ENCODE peak calls at places on chromosomes 4 and X, in five cellular contexts. One of them, this sample, is unnamed.
A peak's percentile ranks its signal among the peaks of the same experiment; 100 is the strongest.

GRCh38 chr4:73964862-73965611 is 16.8 kb downstream of the PF4 start:
- DNase-seq in heart right ventricle: no peak
- DNase-seq in dorsolateral prefrontal cortex: no peak
- DNase-seq in endodermal cell: peak; percentile 93
- DNase-seq in foreskin fibroblast: no peak
- DNase-seq in this sample: no peak

GRCh38 chr4:7226464-7226863 is 34.1 kb downstream of the SORCS2 start:
- DNase-seq in dorsolateral prefrontal cortex: no peak
- DNase-seq in endodermal cell: no peak
- DNase-seq in foreskin fibroblast: no peak
- DNase-seq in heart right ventricle: no peak
- DNase-seq in this sample: no peak

GRCh38 chr4:87758278-87758677 is 41.1 kb upstream of the IBSP start:
- DNase-seq in foreskin fibroblast: no peak
- DNase-seq in heart right ventricle: no peak
- DNase-seq in endodermal cell: no peak
- DNase-seq in dorsolateral prefrontal cortex: no peak
- DNase-seq in this sample: no peak

GRCh38 chr4:173560896-173561295 is 30.9 kb upstream of the HAND2 start:
- DNase-seq in dorsolateral prefrontal cortex: no peak
- DNase-seq in endodermal cell: no peak
- DNase-seq in heart right ventricle: no peak
- DNase-seq in foreskin fibroblast: no peak
- DNase-seq in this sample: no peak

GRCh38 chrX:53433651-53434639 is at the start of gene HSD17B10:
- DNase-seq in dorsolateral prefrontal cortex: peak; percentile 80
- DNase-seq in foreskin fibroblast: peak; percentile 72
- DNase-seq in heart right ventricle: peak; percentile 89
- DNase-seq in endodermal cell: peak; percentile 94
- DNase-seq in this sample: peak; percentile 28

GRCh38 chr4:7141151-7141550 is 51.2 kb upstream of the SORCS2 start:
- DNase-seq in endodermal cell: no peak
- DNase-seq in heart right ventricle: no peak
- DNase-seq in foreskin fibroblast: no peak
- DNase-seq in dorsolateral prefrontal cortex: no peak
- DNase-seq in this sample: no peak

GRCh38 chrX:86171366-86171765 is 23.1 kb downstream of the DACH2 start:
- DNase-seq in dorsolateral prefrontal cortex: no peak
- DNase-seq in endodermal cell: peak; percentile 67
- DNase-seq in foreskin fibroblast: no peak
- DNase-seq in heart right ventricle: no peak
- DNase-seq in this sample: peak; percentile 2

GRCh38 chr4:24103434-24104168 is 213.8 kb upstream of the PPARGC1A start:
- DNase-seq in endodermal cell: no peak
- DNase-seq in dorsolateral prefrontal cortex: no peak
- DNase-seq in heart right ventricle: no peak
- DNase-seq in foreskin fibroblast: peak; percentile 39
- DNase-seq in this sample: peak; percentile 8

GRCh38 chr4:40856836-40857362 is 107.1 kb downstream of the NSUN7 start:
- DNase-seq in foreskin fibroblast: peak; percentile 24
- DNase-seq in dorsolateral prefrontal cortex: peak; percentile 59
- DNase-seq in endodermal cell: peak; percentile 94
- DNase-seq in heart right ventricle: peak; percentile 71
- DNase-seq in this sample: no peak

GRCh38 chr4:23234018-23234417 is 541.3 kb downstream of the GBA3 start:
- DNase-seq in foreskin fibroblast: no peak
- DNase-seq in dorsolateral prefrontal cortex: no peak
- DNase-seq in endodermal cell: no peak
- DNase-seq in heart right ventricle: no peak
- DNase-seq in this sample: no peak

GRCh38 chr4:78014889-78015886 is 41.9 kb upstream of the FRAS1 start:
- DNase-seq in heart right ventricle: no peak
- DNase-seq in endodermal cell: no peak
- DNase-seq in dorsolateral prefrontal cortex: no peak
- DNase-seq in foreskin fibroblast: no peak
- DNase-seq in this sample: no peak

GRCh38 chr4:123659759-123660158 is 263.2 kb downstream of the SPRY1 start:
- DNase-seq in endodermal cell: no peak
- DNase-seq in foreskin fibroblast: no peak
- DNase-seq in dorsolateral prefrontal cortex: no peak
- DNase-seq in heart right ventricle: no peak
- DNase-seq in this sample: no peak

GRCh38 chr4:185535818-185536729 is 767 bp upstream of the PDLIM3 start:
- DNase-seq in foreskin fibroblast: no peak
- DNase-seq in heart right ventricle: no peak
- DNase-seq in dorsolateral prefrontal cortex: peak; percentile 40
- DNase-seq in endodermal cell: no peak
- DNase-seq in this sample: no peak

GRCh38 chr4:185532795-185533324 is 2.4 kb downstream of the PDLIM3 start:
- DNase-seq in foreskin fibroblast: no peak
- DNase-seq in heart right ventricle: no peak
- DNase-seq in dorsolateral prefrontal cortex: no peak
- DNase-seq in endodermal cell: no peak
- DNase-seq in this sample: no peak

GRCh38 chr4:185532327-185532726 is 3.0 kb downstream of the PDLIM3 start:
- DNase-seq in dorsolateral prefrontal cortex: no peak
- DNase-seq in endodermal cell: no peak
- DNase-seq in foreskin fibroblast: no peak
- DNase-seq in heart right ventricle: no peak
- DNase-seq in this sample: no peak

GRCh38 chr4:185534850-185535761 is at the start of gene PDLIM3:
- DNase-seq in heart right ventricle: peak; percentile 80
- DNase-seq in foreskin fibroblast: no peak
- DNase-seq in endodermal cell: peak; percentile 88
- DNase-seq in dorsolateral prefrontal cortex: no peak
- DNase-seq in this sample: no peak

DNA sequence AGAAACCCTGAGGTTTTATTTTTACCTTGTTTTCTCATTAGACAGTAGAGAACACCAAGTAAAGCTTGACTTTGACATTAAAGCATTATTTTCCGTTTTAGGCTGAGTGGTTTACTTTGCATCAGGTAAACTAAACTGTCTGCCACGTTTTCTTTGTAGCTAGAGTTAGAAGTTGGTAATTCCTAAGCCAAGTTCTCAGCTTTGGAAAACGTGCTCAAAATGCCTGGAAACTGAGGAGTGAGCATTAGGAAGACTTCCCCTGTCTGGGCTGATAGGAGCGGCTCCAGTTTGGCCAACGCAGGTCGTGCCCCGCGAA is 815 bp downstream of the PDLIM3 start:
- DNase-seq in heart right ventricle: no peak
- DNase-seq in foreskin fibroblast: no peak
- DNase-seq in endodermal cell: no peak
- DNase-seq in dorsolateral prefrontal cortex: no peak
- DNase-seq in this sample: no peak
- H3K4me3 ChIP-seq in heart right ventricle: peak overlapping the region; percentile 73
- H3K4me3 ChIP-seq in foreskin fibroblast: peak overlapping the region; percentile 43
- H3K4me3 ChIP-seq in endodermal cell: peak overlapping the region; percentile 86
- H3K4me3 ChIP-seq in dorsolateral prefrontal cortex: peak overlapping the region; percentile 72
- H3K4me3 ChIP-seq in this sample: peak overlapping the region; percentile 63

DNA sequence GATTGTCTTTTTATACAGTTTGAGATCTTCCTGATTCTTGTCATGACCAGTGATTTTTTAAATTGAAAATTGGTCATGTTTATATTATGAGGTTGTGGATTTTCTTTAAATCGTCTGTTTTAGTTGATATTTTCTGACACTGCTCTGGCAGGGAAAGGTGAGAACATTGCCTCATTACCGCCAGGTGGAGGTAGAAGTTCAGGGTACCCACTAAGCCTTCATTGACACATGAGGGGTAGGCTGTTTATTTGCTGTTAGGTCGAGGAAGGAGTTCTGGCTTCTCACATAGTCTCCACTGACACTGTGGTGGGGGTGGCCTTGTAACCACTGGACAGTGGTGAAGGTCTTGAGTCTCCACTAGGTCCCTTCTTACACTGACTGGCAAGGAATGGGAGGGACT is 117.6 kb upstream of the GPR101 start:
- DNase-seq in foreskin fibroblast: no peak
- DNase-seq in endodermal cell: peak; percentile 61
- DNase-seq in dorsolateral prefrontal cortex: no peak
- DNase-seq in heart right ventricle: no peak
- DNase-seq in this sample: no peak
- TF ChIP-seq CTCF in foreskin fibroblast: no peak
- TF ChIP-seq CTCF in endodermal cell: peak; percentile 70
- TF ChIP-seq CTCF in dorsolateral prefrontal cortex: no peak
- TF ChIP-seq CTCF in heart right ventricle: no peak
- TF ChIP-seq CTCF in this sample: no peak

DNA sequence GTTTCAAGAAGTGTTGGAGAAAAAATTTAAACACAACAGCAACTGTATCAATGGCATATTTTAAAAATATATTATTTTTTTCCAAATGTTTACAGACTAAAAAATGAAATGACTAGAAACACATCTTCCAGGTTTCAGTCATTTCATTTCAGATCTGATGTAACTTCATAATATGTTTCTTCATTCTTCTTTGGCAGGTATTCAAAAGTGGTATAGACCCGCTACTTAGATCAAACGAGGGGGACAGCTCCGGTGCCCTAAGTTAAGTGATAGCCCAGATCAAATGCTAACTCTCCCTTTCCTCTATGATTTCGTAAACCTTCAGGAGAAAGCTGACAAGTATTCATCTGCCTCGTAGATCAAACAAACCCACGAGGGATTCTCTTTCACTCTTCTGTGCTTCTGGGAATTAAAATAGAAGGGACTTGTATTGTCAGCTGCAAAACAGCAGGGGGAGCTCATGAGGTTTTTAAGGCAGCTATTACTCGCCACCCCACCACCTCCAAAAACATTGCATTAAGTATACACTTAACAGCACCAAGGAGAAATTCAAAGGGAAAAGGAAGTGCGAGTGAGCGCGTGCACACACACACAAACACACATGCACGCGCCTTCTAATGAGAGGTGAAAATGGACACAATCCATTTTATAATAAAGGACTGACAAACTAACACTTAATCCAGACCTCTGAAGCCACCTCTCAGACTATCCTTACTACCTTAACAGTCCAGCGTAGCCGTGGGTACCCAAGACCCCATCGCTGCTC is 21.4 kb downstream of the HELT start:
- DNase-seq in endodermal cell: peak; percentile 78
- DNase-seq in dorsolateral prefrontal cortex: peak; percentile 51
- DNase-seq in heart right ventricle: no peak
- DNase-seq in foreskin fibroblast: peak; percentile 54
- DNase-seq in this sample: peak; percentile 51
- H3K4me3 ChIP-seq in endodermal cell: no peak overlapping the region
- H3K4me3 ChIP-seq in dorsolateral prefrontal cortex: no peak overlapping the region
- H3K4me3 ChIP-seq in heart right ventricle: peak overlapping the region; percentile 24
- H3K4me3 ChIP-seq in foreskin fibroblast: no peak overlapping the region
- H3K4me3 ChIP-seq in this sample: no peak overlapping the region

GRCh38 chr4:101528526-101528925 is 181.2 kb upstream of the PPP3CA start:
- DNase-seq in foreskin fibroblast: no peak
- DNase-seq in endodermal cell: peak; percentile 46
- DNase-seq in dorsolateral prefrontal cortex: no peak
- DNase-seq in heart right ventricle: no peak
- DNase-seq in this sample: no peak

GRCh38 chr4:101527186-101527585 is 179.9 kb upstream of the PPP3CA start:
- DNase-seq in endodermal cell: no peak
- DNase-seq in dorsolateral prefrontal cortex: no peak
- DNase-seq in heart right ventricle: no peak
- DNase-seq in foreskin fibroblast: no peak
- DNase-seq in this sample: no peak
- TF ChIP-seq CTCF in endodermal cell: no peak
- TF ChIP-seq CTCF in dorsolateral prefrontal cortex: no peak
- TF ChIP-seq CTCF in heart right ventricle: no peak
- TF ChIP-seq CTCF in foreskin fibroblast: no peak
- TF ChIP-seq CTCF in this sample: no peak

GRCh38 chr4:94545296-94545695 is 93.6 kb downstream of the PDLIM5 start:
- DNase-seq in dorsolateral prefrontal cortex: no peak
- DNase-seq in endodermal cell: no peak
- DNase-seq in heart right ventricle: no peak
- DNase-seq in foreskin fibroblast: no peak
- DNase-seq in this sample: peak; percentile 31
- H3K4me3 ChIP-seq in dorsolateral prefrontal cortex: no peak overlapping the region
- H3K4me3 ChIP-seq in endodermal cell: no peak overlapping the region
- H3K4me3 ChIP-seq in heart right ventricle: no peak overlapping the region
- H3K4me3 ChIP-seq in foreskin fibroblast: no peak overlapping the region
- H3K4me3 ChIP-seq in this sample: no peak overlapping the region

GRCh38 chr4:158894826-158895225 is 126.0 kb downstream of the FNIP2 start:
- DNase-seq in endodermal cell: no peak
- DNase-seq in heart right ventricle: no peak
- DNase-seq in dorsolateral prefrontal cortex: no peak
- DNase-seq in foreskin fibroblast: no peak
- DNase-seq in this sample: no peak

GRCh38 chr4:158896459-158897238 is 127.8 kb downstream of the FNIP2 start:
- DNase-seq in foreskin fibroblast: no peak
- DNase-seq in dorsolateral prefrontal cortex: no peak
- DNase-seq in heart right ventricle: no peak
- DNase-seq in endodermal cell: no peak
- DNase-seq in this sample: no peak

GRCh38 chr4:158891256-158891655 is 122.4 kb downstream of the FNIP2 start:
- DNase-seq in endodermal cell: no peak
- DNase-seq in foreskin fibroblast: no peak
- DNase-seq in heart right ventricle: no peak
- DNase-seq in dorsolateral prefrontal cortex: no peak
- DNase-seq in this sample: no peak

GRCh38 chr4:158890294-158890693 is 121.5 kb downstream of the FNIP2 start:
- DNase-seq in heart right ventricle: no peak
- DNase-seq in foreskin fibroblast: no peak
- DNase-seq in dorsolateral prefrontal cortex: no peak
- DNase-seq in endodermal cell: no peak
- DNase-seq in this sample: no peak

DNA sequence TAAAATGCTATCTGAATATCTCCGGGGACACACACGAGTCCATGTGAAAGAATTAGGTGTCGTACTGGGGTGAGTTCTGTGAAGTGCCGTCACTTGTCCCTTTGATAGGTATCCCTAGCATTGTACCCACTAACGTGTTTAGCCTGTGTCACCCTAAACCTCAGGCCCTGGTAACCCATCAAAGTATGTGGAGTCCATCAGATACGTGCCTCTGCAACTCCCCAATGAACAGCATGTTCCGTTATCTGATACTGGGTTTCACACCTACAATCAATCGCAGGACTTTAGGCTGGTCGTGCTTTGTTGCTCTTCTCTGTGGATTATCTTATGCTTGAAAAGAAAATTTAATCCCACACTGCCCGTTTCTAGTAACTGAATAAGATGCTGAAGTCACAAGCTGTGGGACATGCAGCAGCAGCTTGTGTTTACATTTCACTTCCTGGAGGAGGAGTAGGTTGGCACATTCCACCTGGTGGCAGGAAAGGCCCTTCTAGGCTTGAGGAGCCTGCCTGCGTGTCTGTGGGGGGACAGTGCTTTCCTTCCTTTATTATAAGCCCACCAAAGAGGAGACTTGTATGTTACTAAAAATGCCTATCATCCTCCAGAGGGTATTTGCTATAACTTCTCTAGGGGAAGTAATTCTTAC is 127.1 kb downstream of the FNIP2 start:
- DNase-seq in foreskin fibroblast: no peak
- DNase-seq in heart right ventricle: no peak
- DNase-seq in dorsolateral prefrontal cortex: no peak
- DNase-seq in endodermal cell: peak; percentile 71
- DNase-seq in this sample: no peak
- TF ChIP-seq CTCF in foreskin fibroblast: no peak
- TF ChIP-seq CTCF in heart right ventricle: peak; percentile 20
- TF ChIP-seq CTCF in dorsolateral prefrontal cortex: no peak
- TF ChIP-seq CTCF in endodermal cell: peak; percentile 66
- TF ChIP-seq CTCF in this sample: no peak

GRCh38 chr4:94462572-94462971 is 10.8 kb downstream of the PDLIM5 start:
- DNase-seq in endodermal cell: no peak
- DNase-seq in foreskin fibroblast: no peak
- DNase-seq in heart right ventricle: no peak
- DNase-seq in dorsolateral prefrontal cortex: no peak
- DNase-seq in this sample: no peak
- H3K4me3 ChIP-seq in endodermal cell: no peak overlapping the region
- H3K4me3 ChIP-seq in foreskin fibroblast: no peak overlapping the region
- H3K4me3 ChIP-seq in heart right ventricle: no peak overlapping the region
- H3K4me3 ChIP-seq in dorsolateral prefrontal cortex: no peak overlapping the region
- H3K4me3 ChIP-seq in this sample: no peak overlapping the region

GRCh38 chr4:55543858-55544257 is 2.9 kb downstream of the CLOCK start:
- DNase-seq in foreskin fibroblast: no peak
- DNase-seq in dorsolateral prefrontal cortex: no peak
- DNase-seq in endodermal cell: no peak
- DNase-seq in heart right ventricle: no peak
- DNase-seq in this sample: no peak
- TF ChIP-seq CTCF in foreskin fibroblast: no peak
- TF ChIP-seq CTCF in dorsolateral prefrontal cortex: no peak
- TF ChIP-seq CTCF in endodermal cell: peak; percentile 59
- TF ChIP-seq CTCF in heart right ventricle: no peak
- TF ChIP-seq CTCF in this sample: peak; percentile 3